ENCODE peak calls at places on chromosomes 5 and 9, in six cellular contexts. H, J, Z, L, S and I are unnamed samples.
A peak's percentile ranks its signal among the peaks of the same experiment; 100 is the strongest.

GRCh38 chr5:149940077-149940574 is 4.5 kb downstream of the PDE6A start:
- DNase-seq in H (no peak), J (peak; percentile 18), Z (no peak), L (no peak), S (no peak), I (no peak)

GRCh38 chr5:20360243-20360642 is 372.2 kb upstream of the CDH18 start:
- DNase-seq in H (no peak), J (no peak), Z (no peak), L (no peak), S (no peak), I (no peak)

GRCh38 chr5:142798099-142798768 is 28.1 kb downstream of the ARHGAP26 start:
- DNase-seq in H (no peak), J (no peak), Z (no peak), L (no peak), S (no peak), I (no peak)

GRCh38 chr5:147522435-147522834 is 12.6 kb upstream of the DPYSL3 start:
- DNase-seq in H (no peak), J (no peak), Z (no peak), L (peak; percentile 83), S (no peak), I (peak; percentile 68)

GRCh38 chr5:66436721-66437120 is 159.5 kb upstream of the MAST4 start:
- DNase-seq in H (peak; percentile 59), J (no peak), Z (no peak), L (no peak), S (no peak), I (peak; percentile 58)

GRCh38 chr5:1316588-1316902 is 21.7 kb upstream of the TERT start:
- DNase-seq in H (no peak), J (no peak), Z (no peak), L (no peak), S (no peak), I (no peak)

GRCh38 chr9:14270358-14271077 is 43.4 kb downstream of the NFIB start:
- DNase-seq in H (no peak), J (peak; percentile 49), Z (no peak), L (peak; percentile 51), S (no peak), I (no peak)

GRCh38 chr5:147782053-147783028 is at the start of gene JAKMIP2:
- DNase-seq in H (peak; percentile 100), J (peak; percentile 88), Z (peak; percentile 97), L (peak; percentile 1), S (peak; percentile 97), I (peak; percentile 100)

GRCh38 chr5:11897831-11898230 is 6.4 kb downstream of the CTNND2 start:
- DNase-seq in H (no peak), J (no peak), Z (no peak), L (no peak), S (no peak), I (no peak)

GRCh38 chr9:99063522-99063921 is 41.4 kb upstream of the TGFBR1 start:
- DNase-seq in H (no peak), J (no peak), Z (no peak), L (no peak), S (no peak), I (no peak)

GRCh38 chr5:624118-624950 is 12.2 kb downstream of the CEP72 start:
- DNase-seq in H (no peak), J (no peak), Z (no peak), L (no peak), S (no peak), I (no peak)

GRCh38 chr5:169116961-169117461 is 183.9 kb downstream of the SLIT3 start:
- DNase-seq in H (peak; percentile 87), J (no peak), Z (no peak), L (no peak), S (no peak), I (peak; percentile 92)

GRCh38 chr5:683619-684481 is 9.3 kb downstream of the TPPP start:
- DNase-seq in H (peak; percentile 18), J (no peak), Z (no peak), L (no peak), S (no peak), I (no peak)

GRCh38 chr9:98117984-98118639 is 910 bp downstream of the TRIM14 start:
- DNase-seq in H (no peak), J (peak; percentile 40), Z (no peak), L (peak; percentile 28), S (no peak), I (peak; percentile 71)

GRCh38 chr5:1636981-1637638 is 113.3 kb upstream of the LPCAT1 start:
- DNase-seq in H (no peak), J (no peak), Z (no peak), L (no peak), S (no peak), I (no peak)

GRCh38 chr5:154356256-154356655 is 89.5 kb upstream of the SAP30L start:
- DNase-seq in H (no peak), J (no peak), Z (no peak), L (peak; percentile 51), S (no peak), I (no peak)

GRCh38 chr5:154356958-154357357 is 88.8 kb upstream of the SAP30L start:
- DNase-seq in H (no peak), J (no peak), Z (no peak), L (no peak), S (no peak), I (no peak)

GRCh38 chr5:154359222-154359583 is 86.6 kb upstream of the SAP30L start:
- DNase-seq in H (no peak), J (peak; percentile 76), Z (no peak), L (no peak), S (no peak), I (no peak)

GRCh38 chr5:154355141-154355611 is 90.6 kb upstream of the SAP30L start:
- DNase-seq in H (peak; percentile 47), J (no peak), Z (no peak), L (no peak), S (no peak), I (peak; percentile 88)

GRCh38 chr5:154358410-154359221 is 87.2 kb upstream of the SAP30L start:
- DNase-seq in H (no peak), J (peak; percentile 76), Z (no peak), L (no peak), S (no peak), I (no peak)
- H3K23ac ChIP-seq in H (no peak overlapping the region), J (no peak overlapping the region), Z (no peak overlapping the region), L (peak overlapping the region; percentile 75), S (no peak overlapping the region), I (no peak overlapping the region)

GRCh38 chr5:72505026-72505425 is 2.2 kb downstream of the ZNF366 start:
- DNase-seq in H (no peak), J (no peak), Z (no peak), L (no peak), S (no peak), I (no peak)

GRCh38 chr5:72507360-72508238 is at the start of gene ZNF366:
- DNase-seq in H (no peak), J (peak; percentile 50), Z (no peak), L (peak; percentile 44), S (no peak), I (no peak)

GRCh38 chr5:72506150-72506549 is 1.1 kb downstream of the ZNF366 start:
- DNase-seq in H (no peak), J (no peak), Z (no peak), L (no peak), S (no peak), I (no peak)

GRCh38 chr5:72503888-72504491 is 3.2 kb downstream of the ZNF366 start:
- DNase-seq in H (no peak), J (peak; percentile 58), Z (no peak), L (peak; percentile 44), S (no peak), I (peak; percentile 34)

DNA sequence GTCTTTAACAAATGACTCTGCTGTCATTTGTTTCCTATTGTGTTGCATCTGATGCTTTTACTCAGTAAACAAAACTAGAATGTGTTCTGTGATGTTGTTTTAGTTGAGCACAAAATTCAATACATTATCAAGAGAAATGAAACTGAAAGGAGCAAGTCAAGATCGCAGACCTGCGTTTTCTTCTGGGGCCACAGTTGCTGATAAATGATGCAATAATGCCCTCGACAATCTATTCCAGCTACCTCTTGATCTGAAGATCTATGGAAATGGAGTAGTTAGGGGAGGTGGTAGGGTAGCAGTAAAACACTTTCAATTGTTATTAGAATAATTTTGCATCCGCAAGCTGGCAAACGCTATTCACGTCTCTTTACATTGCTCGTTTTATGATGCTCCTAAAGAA is 1.7 kb downstream of the ZNF366 start:
- DNase-seq in H (no peak), J (no peak), Z (no peak), L (no peak), S (no peak), I (no peak)
- H2BK120ac ChIP-seq in H (no peak overlapping the region), J (no peak overlapping the region), Z (no peak overlapping the region), L (peak overlapping the region; percentile 65), S (no peak overlapping the region), I (no peak overlapping the region)

GRCh38 chr5:134131578-134132350 is 17.3 kb downstream of the TCF7 start:
- DNase-seq in H (no peak), J (no peak), Z (no peak), L (no peak), S (no peak), I (no peak)
- H3K23ac ChIP-seq in H (no peak overlapping the region), J (no peak overlapping the region), Z (no peak overlapping the region), L (no peak overlapping the region), S (no peak overlapping the region), I (no peak overlapping the region)

DNA sequence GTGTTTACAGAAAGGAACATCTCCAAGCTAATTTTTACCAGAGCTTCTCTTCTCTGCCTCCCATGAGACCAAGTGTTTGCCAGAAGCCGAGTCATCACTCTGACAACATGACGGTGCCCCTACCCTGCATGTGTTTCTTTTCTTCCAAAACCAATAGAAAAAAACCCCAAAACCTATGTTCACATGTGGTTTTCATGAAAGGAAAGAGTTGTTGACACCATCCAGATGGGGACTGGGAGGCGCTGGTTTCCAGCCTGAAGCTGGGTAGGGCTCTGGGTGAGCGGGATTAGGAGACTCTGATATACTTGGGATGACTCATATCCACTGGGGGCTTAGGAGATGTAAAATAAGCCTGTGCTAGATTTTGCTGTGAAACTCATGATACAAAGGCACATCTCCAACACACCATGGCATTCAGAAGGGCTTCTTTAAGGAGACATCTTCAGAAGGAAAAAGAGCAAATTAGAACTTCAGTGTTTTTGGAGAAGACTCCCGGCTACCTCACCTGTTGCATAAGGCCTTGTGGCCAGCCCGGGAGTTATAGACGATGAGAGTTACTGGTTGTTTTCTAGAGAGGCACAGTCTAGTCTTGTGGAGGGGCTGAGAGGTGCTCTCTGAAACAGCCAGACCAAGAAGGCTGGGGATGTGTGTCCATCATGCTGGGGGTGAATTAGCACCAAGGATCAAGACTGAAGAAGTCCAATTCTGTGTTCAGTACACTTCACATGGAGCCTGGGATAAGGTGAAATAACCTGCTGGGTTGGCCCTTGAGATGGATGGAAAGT is 108.9 kb upstream of the LHFPL2 start:
- DNase-seq in H (no peak), J (peak; percentile 72), Z (no peak), L (peak; percentile 69), S (no peak), I (no peak)
- H2BK120ac ChIP-seq in H (no peak overlapping the region), J (no peak overlapping the region), Z (no peak overlapping the region), L (peak overlapping the region; percentile 37), S (no peak overlapping the region), I (no peak overlapping the region)

GRCh38 chr5:127885176-127885575 is 182.0 kb downstream of the CCDC192 start:
- DNase-seq in H (no peak), J (no peak), Z (no peak), L (no peak), S (no peak), I (no peak)
- H3K23ac ChIP-seq in H (no peak overlapping the region), J (no peak overlapping the region), Z (no peak overlapping the region), L (no peak overlapping the region), S (no peak overlapping the region), I (no peak overlapping the region)